ENCODE peak calls at places on chromosomes 6 and 20, in seven cellular contexts. G is HepG2, P is HCT116, J is SK-N-SH, K is GM12878, N is H1, I is K562. X is an unnamed sample.
A peak's percentile ranks its signal among the peaks of the same experiment; 100 is the strongest.

GRCh38 chr20:24136659-24137246 is 148.2 kb upstream of the GGTLC1 start:
- DNase-seq in G (no peak), P (no peak), J (no peak), K (no peak), N (no peak), I (no peak), X (no peak)

GRCh38 chr20:16260911-16261310 is 312.3 kb downstream of the KIF16B start:
- DNase-seq in G (no peak), P (no peak), J (no peak), K (no peak), N (no peak), I (no peak), X (no peak)

GRCh38 chr6:81996414-81996813 is 243.9 kb upstream of the TENT5A start:
- DNase-seq in G (no peak), P (no peak), J (no peak), K (no peak), N (no peak), I (no peak), X (no peak)

GRCh38 chr20:10524643-10525042 is 89.5 kb downstream of the SLX4IP start:
- DNase-seq in G (no peak), P (peak; percentile 79), J (no peak), K (no peak), N (no peak), I (no peak), X (no peak)

GRCh38 chr20:32007787-32008616 is 2.2 kb upstream of the CCM2L start:
- DNase-seq in G (no peak), P (no peak), J (no peak), K (no peak), N (peak; percentile 62), I (no peak), X (no peak)

GRCh38 chr20:32636278-32636677 is 37.5 kb downstream of the C20orf203 start:
- DNase-seq in G (no peak), P (no peak), J (no peak), K (no peak), N (no peak), I (no peak), X (no peak)

GRCh38 chr6:157403684-157404051 is 22.7 kb downstream of the ZDHHC14 start:
- DNase-seq in G (no peak), P (no peak), J (no peak), K (no peak), N (no peak), I (no peak), X (no peak)

GRCh38 chr20:16701296-16701695 is 28.5 kb upstream of the SNRPB2 start:
- DNase-seq in G (peak; percentile 40), P (peak; percentile 2), J (no peak), K (no peak), N (no peak), I (no peak), X (peak; percentile 16)

GRCh38 chr6:120056085-120056484 is 706.5 kb upstream of the MAN1A1 start:
- DNase-seq in G (no peak), P (no peak), J (no peak), K (no peak), N (peak; percentile 70), I (no peak), X (no peak)

GRCh38 chr6:113636357-113636824 is 220.8 kb upstream of the MARCKS start:
- DNase-seq in G (peak; percentile 26), P (no peak), J (no peak), K (no peak), N (no peak), I (no peak), X (no peak)

GRCh38 chr20:63529861-63530787 is 7.1 kb downstream of the PTK6 start:
- DNase-seq in G (no peak), P (no peak), J (peak; percentile 35), K (no peak), N (no peak), I (no peak), X (no peak)

GRCh38 chr20:53608456-53609413 is 15.1 kb upstream of the ZNF217 start:
- DNase-seq in G (no peak), P (no peak), J (no peak), K (no peak), N (peak; percentile 54), I (peak; percentile 88), X (no peak)

GRCh38 chr20:62246872-62247652 is 8.7 kb downstream of the OSBPL2 start:
- DNase-seq in G (peak; percentile 34), P (no peak), J (no peak), K (no peak), N (no peak), I (no peak), X (no peak)

GRCh38 chr20:37411408-37412306 is 65.7 kb downstream of the SRC start:
- DNase-seq in G (no peak), P (no peak), J (no peak), K (no peak), N (no peak), I (no peak), X (no peak)

GRCh38 chr6:167469655-167470054 is 144.8 kb downstream of the TTLL2 start:
- DNase-seq in G (no peak), P (no peak), J (no peak), K (no peak), N (no peak), I (no peak), X (no peak)

GRCh38 chr20:56522311-56522710 is 2.2 kb upstream of the FAM209A start:
- DNase-seq in G (no peak), P (no peak), J (no peak), K (no peak), N (no peak), I (no peak), X (no peak)

GRCh38 chr6:137044366-137045220 is at the start of gene IL20RA:
- DNase-seq in G (no peak), P (no peak), J (peak; percentile 87), K (no peak), N (peak; percentile 72), I (no peak), X (peak; percentile 24)
- TF ChIP-seq JUND in G (no peak), P (no peak), J (no peak), K (no peak), N (no peak), I (no peak), X (no peak)

GRCh38 chr6:32843979-32844838 is at the start of gene PSMB8:
- DNase-seq in G (peak; percentile 96), P (peak; percentile 92), J (peak; percentile 94), K (peak; percentile 98), N (peak; percentile 95), I (peak; percentile 91), X (peak; percentile 77)
- TF ChIP-seq JUND in G (no peak), P (no peak), J (no peak), K (no peak), N (no peak), I (no peak), X (no peak)

DNA sequence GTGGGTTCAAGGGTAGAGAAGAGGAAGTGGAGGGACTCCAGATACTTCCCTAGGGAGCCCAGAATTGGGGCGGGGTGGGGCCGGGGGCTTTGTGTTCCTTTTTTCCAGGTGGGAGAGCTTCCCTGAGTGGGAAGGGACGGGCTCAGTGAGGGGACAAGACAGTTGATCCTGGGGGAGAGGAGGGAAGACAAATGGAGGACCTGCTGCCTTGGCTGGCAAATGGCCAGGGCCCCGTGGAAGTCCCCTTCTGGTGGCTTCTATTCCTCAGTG is 2.6 kb downstream of the CTSZ start:
- DNase-seq in G (no peak), P (no peak), J (no peak), K (no peak), N (no peak), I (no peak), X (no peak)
- TF ChIP-seq JUND in G (no peak), P (no peak), J (no peak), K (no peak), N (no peak), I (no peak), X (no peak)

DNA sequence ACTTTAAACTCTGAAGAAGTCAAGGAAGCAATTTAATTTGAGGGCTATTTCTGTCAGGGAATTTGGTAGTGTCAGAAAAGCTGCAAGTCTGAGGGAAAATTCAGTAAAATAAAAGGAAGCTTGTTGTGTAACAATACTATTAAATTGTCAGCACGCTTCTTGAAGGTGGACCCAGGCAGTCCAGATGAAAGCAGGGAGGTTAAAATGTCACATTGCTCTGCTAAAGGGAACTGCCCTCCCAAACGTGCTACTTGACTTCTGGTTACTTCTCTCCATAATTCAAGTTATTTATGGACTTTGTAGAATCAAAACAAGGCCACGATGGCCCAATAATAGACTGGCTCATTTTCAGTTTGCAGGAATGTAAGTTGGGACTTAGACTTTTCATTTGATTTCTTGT is 28.2 kb upstream of the ARMC2 start:
- DNase-seq in G (no peak), P (no peak), J (no peak), K (no peak), N (no peak), I (no peak), X (no peak)
- TF ChIP-seq JUND in G (no peak), P (no peak), J (no peak), K (no peak), N (no peak), I (no peak), X (no peak)

GRCh38 chr6:89736887-89737286 is 82.7 kb downstream of the MDN1 start:
- DNase-seq in G (no peak), P (no peak), J (no peak), K (no peak), N (no peak), I (no peak), X (no peak)

GRCh38 chr6:89729818-89730217 is 89.8 kb downstream of the MDN1 start:
- DNase-seq in G (no peak), P (no peak), J (no peak), K (peak; percentile 8), N (no peak), I (no peak), X (no peak)

GRCh38 chr6:89731924-89732568 is 87.5 kb downstream of the MDN1 start:
- DNase-seq in G (no peak), P (no peak), J (no peak), K (no peak), N (no peak), I (no peak), X (no peak)

GRCh38 chr6:89734526-89734925 is 85.1 kb downstream of the MDN1 start:
- DNase-seq in G (no peak), P (no peak), J (no peak), K (no peak), N (no peak), I (no peak), X (no peak)
- TF ChIP-seq JUND in G (no peak), P (no peak), J (no peak), K (no peak), N (no peak), I (no peak), X (no peak)

DNA sequence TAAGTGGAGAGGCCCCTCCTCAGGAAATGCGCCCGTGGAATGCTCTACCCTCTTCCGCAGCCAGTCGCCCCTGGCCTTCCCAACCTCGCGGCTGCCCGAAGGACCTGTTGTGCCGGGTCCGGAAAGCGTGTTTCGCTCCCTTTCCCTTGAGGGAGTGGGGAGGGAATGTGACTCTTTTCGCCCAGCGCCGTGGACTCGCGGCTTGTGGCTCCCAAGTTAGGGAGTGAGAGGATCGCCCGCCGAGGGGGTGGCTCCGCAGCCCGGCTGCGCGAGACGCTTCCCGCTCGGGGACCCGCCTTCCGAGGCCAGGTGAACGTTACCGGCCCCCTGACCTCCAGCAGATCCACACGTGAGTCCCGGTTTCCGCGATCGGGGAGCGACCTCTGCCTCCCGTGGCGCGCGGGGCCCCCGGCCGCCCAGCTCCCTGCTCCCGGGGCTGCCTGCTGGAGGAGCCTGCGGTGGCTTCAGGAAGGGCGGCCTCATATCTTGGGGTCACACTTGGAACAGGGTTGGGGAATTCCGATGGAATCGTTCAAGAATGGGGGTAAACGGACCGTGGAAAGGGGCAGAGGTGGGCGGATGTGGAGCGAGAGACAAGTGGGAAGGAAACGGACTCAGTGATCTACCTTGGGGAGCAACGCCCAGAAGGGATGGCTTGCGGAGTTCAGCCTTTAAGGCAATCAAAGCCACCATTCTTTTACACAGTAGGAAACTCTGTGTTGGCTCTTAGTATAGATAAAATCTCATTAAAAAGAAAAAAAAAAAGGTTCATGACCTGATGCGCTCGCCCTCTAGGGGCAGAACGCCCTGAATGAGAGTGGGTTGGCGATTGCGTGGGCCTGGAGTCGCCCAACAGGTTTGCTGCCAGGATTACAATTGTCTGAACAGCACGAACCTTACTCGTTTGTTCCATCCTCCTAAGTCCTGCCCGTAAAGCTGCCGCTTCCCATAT is 887 bp downstream of the TPD52L1 start:
- DNase-seq in G (peak; percentile 7), P (peak; percentile 51), J (peak; percentile 23), K (no peak), N (peak; percentile 69), I (peak; percentile 68), X (peak; percentile 41)
- TF ChIP-seq JUND in G (no peak), P (peak; percentile 40), J (no peak), K (no peak), N (no peak), I (no peak), X (no peak)